ENCODE peak calls at places on chromosomes 12 and 14, in six cellular contexts. One of them, this sample, is unnamed.

GRCh38 chr12:12976366-12976765 is 23.7 kb downstream of the HEBP1 start:
- DNase-seq in cardiac muscle cell: peak; percentile 91
- DNase-seq in tibial artery: no peak
- DNase-seq in esophagus squamous epithelium: no peak
- DNase-seq in pancreas: no peak
- DNase-seq in sigmoid colon: peak; percentile 70
- DNase-seq in this sample: no peak

GRCh38 chr12:1594295-1595025 is at the start of gene FBXL14:
- DNase-seq in cardiac muscle cell: peak; percentile 92
- DNase-seq in tibial artery: peak; percentile 93
- DNase-seq in esophagus squamous epithelium: peak; percentile 60
- DNase-seq in pancreas: peak; percentile 90
- DNase-seq in sigmoid colon: peak; percentile 95
- DNase-seq in this sample: peak; percentile 95

GRCh38 chr14:58533417-58533816 is 104.3 kb upstream of the DACT1 start:
- DNase-seq in cardiac muscle cell: peak; percentile 85
- DNase-seq in tibial artery: no peak
- DNase-seq in esophagus squamous epithelium: no peak
- DNase-seq in pancreas: no peak
- DNase-seq in sigmoid colon: no peak
- DNase-seq in this sample: no peak

GRCh38 chr12:50533971-50534370 is 29.2 kb downstream of the DIP2B start:
- DNase-seq in cardiac muscle cell: no peak
- DNase-seq in tibial artery: no peak
- DNase-seq in esophagus squamous epithelium: no peak
- DNase-seq in pancreas: no peak
- DNase-seq in sigmoid colon: no peak
- DNase-seq in this sample: no peak

GRCh38 chr12:70290126-70290525 is 46.9 kb downstream of the CNOT2 start:
- DNase-seq in cardiac muscle cell: peak; percentile 10
- DNase-seq in tibial artery: no peak
- DNase-seq in esophagus squamous epithelium: no peak
- DNase-seq in pancreas: no peak
- DNase-seq in sigmoid colon: no peak
- DNase-seq in this sample: no peak

GRCh38 chr14:23138173-23138535 is 19.1 kb upstream of the CEBPE start:
- DNase-seq in cardiac muscle cell: no peak
- DNase-seq in tibial artery: no peak
- DNase-seq in esophagus squamous epithelium: no peak
- DNase-seq in pancreas: no peak
- DNase-seq in sigmoid colon: no peak
- DNase-seq in this sample: no peak

GRCh38 chr12:77746108-77746507 is 84.6 kb upstream of the NAV3 start:
- DNase-seq in cardiac muscle cell: peak; percentile 66
- DNase-seq in tibial artery: no peak
- DNase-seq in esophagus squamous epithelium: no peak
- DNase-seq in pancreas: no peak
- DNase-seq in sigmoid colon: no peak
- DNase-seq in this sample: no peak

GRCh38 chr12:49917126-49917787 is 13.6 kb upstream of the FAIM2 start:
- DNase-seq in cardiac muscle cell: no peak
- DNase-seq in tibial artery: no peak
- DNase-seq in esophagus squamous epithelium: no peak
- DNase-seq in pancreas: no peak
- DNase-seq in sigmoid colon: no peak
- DNase-seq in this sample: no peak

GRCh38 chr12:53071591-53072551 is 7.3 kb downstream of the SPRYD3 start:
- DNase-seq in cardiac muscle cell: peak; percentile 85
- DNase-seq in tibial artery: peak; percentile 91
- DNase-seq in esophagus squamous epithelium: no peak
- DNase-seq in pancreas: no peak
- DNase-seq in sigmoid colon: peak; percentile 95
- DNase-seq in this sample: peak; percentile 96

GRCh38 chr14:24139272-24139934 is 2.0 kb downstream of the EMC9 start:
- DNase-seq in cardiac muscle cell: no peak
- DNase-seq in tibial artery: no peak
- DNase-seq in esophagus squamous epithelium: no peak
- DNase-seq in pancreas: no peak
- DNase-seq in sigmoid colon: no peak
- DNase-seq in this sample: no peak

GRCh38 chr12:131101006-131101405 is 147.3 kb downstream of the ADGRD1 start:
- DNase-seq in cardiac muscle cell: no peak
- DNase-seq in tibial artery: no peak
- DNase-seq in esophagus squamous epithelium: no peak
- DNase-seq in pancreas: no peak
- DNase-seq in sigmoid colon: peak; percentile 26
- DNase-seq in this sample: no peak

GRCh38 chr14:65255029-65255545 is 152.8 kb upstream of the MAX start:
- DNase-seq in cardiac muscle cell: peak; percentile 51
- DNase-seq in tibial artery: no peak
- DNase-seq in esophagus squamous epithelium: no peak
- DNase-seq in pancreas: no peak
- DNase-seq in sigmoid colon: no peak
- DNase-seq in this sample: no peak

GRCh38 chr12:7439579-7440505 is 4.1 kb downstream of the CD163L1 start:
- DNase-seq in cardiac muscle cell: peak; percentile 76
- DNase-seq in tibial artery: no peak
- DNase-seq in esophagus squamous epithelium: no peak
- DNase-seq in pancreas: peak; percentile 39
- DNase-seq in sigmoid colon: no peak
- DNase-seq in this sample: no peak

GRCh38 chr14:91267965-91268437 is 23.5 kb upstream of the GPR68 start:
- DNase-seq in cardiac muscle cell: no peak
- DNase-seq in tibial artery: no peak
- DNase-seq in esophagus squamous epithelium: no peak
- DNase-seq in pancreas: no peak
- DNase-seq in sigmoid colon: no peak
- DNase-seq in this sample: no peak

GRCh38 chr14:79608426-79608825 is 602.9 kb downstream of the DIO2 start:
- DNase-seq in cardiac muscle cell: no peak
- DNase-seq in tibial artery: no peak
- DNase-seq in esophagus squamous epithelium: no peak
- DNase-seq in pancreas: no peak
- DNase-seq in sigmoid colon: no peak
- DNase-seq in this sample: no peak

GRCh38 chr12:65189028-65189718 is 19.8 kb downstream of the LEMD3 start:
- DNase-seq in cardiac muscle cell: no peak
- DNase-seq in tibial artery: no peak
- DNase-seq in esophagus squamous epithelium: no peak
- DNase-seq in pancreas: no peak
- DNase-seq in sigmoid colon: no peak
- DNase-seq in this sample: no peak

GRCh38 chr12:53696655-53697321 is 20.9 kb upstream of the ATP5MC2 start:
- DNase-seq in cardiac muscle cell: no peak
- DNase-seq in tibial artery: no peak
- DNase-seq in esophagus squamous epithelium: no peak
- DNase-seq in pancreas: no peak
- DNase-seq in sigmoid colon: no peak
- DNase-seq in this sample: no peak

GRCh38 chr12:91958816-91959215 is 186.8 kb downstream of the BTG1 start:
- DNase-seq in cardiac muscle cell: peak; percentile 19
- DNase-seq in tibial artery: no peak
- DNase-seq in esophagus squamous epithelium: no peak
- DNase-seq in pancreas: no peak
- DNase-seq in sigmoid colon: no peak
- DNase-seq in this sample: no peak

GRCh38 chr14:59634617-59635016 is 58.0 kb upstream of the CCDC175 start:
- DNase-seq in cardiac muscle cell: no peak
- DNase-seq in tibial artery: no peak
- DNase-seq in esophagus squamous epithelium: no peak
- DNase-seq in pancreas: no peak
- DNase-seq in sigmoid colon: no peak
- DNase-seq in this sample: no peak

GRCh38 chr12:100794441-100795192 is at the start of gene ANO4:
- DNase-seq in cardiac muscle cell: peak; percentile 36
- DNase-seq in tibial artery: no peak
- DNase-seq in esophagus squamous epithelium: no peak
- DNase-seq in pancreas: no peak
- DNase-seq in sigmoid colon: no peak
- DNase-seq in this sample: no peak

GRCh38 chr12:6784292-6784691 is 5.0 kb upstream of the CD4 start:
- DNase-seq in cardiac muscle cell: no peak
- DNase-seq in tibial artery: no peak
- DNase-seq in esophagus squamous epithelium: no peak
- DNase-seq in pancreas: no peak
- DNase-seq in sigmoid colon: no peak
- DNase-seq in this sample: no peak

GRCh38 chr14:74251546-74252030 is 12.3 kb downstream of the VSX2 start:
- DNase-seq in cardiac muscle cell: peak; percentile 84
- DNase-seq in tibial artery: peak; percentile 78
- DNase-seq in esophagus squamous epithelium: no peak
- DNase-seq in pancreas: peak; percentile 57
- DNase-seq in sigmoid colon: peak; percentile 83
- DNase-seq in this sample: no peak

GRCh38 chr14:73729556-73730265 is 15.5 kb upstream of the PNMA1 start:
- DNase-seq in cardiac muscle cell: no peak
- DNase-seq in tibial artery: peak; percentile 66
- DNase-seq in esophagus squamous epithelium: no peak
- DNase-seq in pancreas: no peak
- DNase-seq in sigmoid colon: no peak
- DNase-seq in this sample: peak; percentile 50

DNA sequence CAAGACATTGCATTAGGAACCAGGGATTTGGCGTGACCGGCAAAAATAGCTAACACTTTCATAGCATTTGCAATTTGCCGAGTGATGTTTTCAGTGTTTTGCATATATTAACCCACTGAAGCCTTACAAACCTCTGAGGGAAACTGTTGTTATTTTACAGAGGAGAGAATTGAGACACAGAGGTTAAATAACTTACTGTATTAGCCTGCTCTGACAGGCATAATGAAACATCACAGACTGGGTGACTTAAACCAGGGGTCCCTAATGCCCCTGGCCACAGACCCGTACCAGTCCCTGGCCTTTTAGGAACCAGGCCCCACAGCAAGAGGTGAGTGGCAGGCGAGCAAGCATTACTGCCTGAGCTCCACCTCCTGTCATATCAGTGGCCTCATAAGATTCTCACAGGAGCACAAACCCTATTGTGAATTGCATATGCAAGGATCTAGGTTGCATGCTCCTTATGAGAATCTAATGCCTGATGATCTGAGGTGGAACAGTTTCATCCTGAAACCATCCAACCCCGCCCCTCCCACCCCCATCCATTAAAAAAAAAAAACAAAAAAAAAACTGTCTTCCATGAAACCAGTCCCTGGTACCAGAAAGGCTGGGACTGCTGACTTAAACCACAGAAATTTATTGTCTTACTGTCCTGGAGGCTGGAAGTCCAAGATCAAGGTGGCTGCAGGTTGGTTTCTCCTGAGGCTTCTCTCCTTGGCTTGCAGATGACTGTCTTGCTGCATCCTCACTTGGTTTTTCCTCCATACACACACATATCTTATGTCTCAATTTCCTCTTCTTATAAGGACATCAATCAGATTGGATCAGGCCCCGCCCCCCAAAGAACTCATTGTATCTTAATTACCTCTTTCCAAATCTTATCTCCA is 235.8 kb downstream of the CHST11 start:
- DNase-seq in cardiac muscle cell: no peak
- DNase-seq in tibial artery: peak; percentile 12
- DNase-seq in esophagus squamous epithelium: no peak
- DNase-seq in pancreas: no peak
- DNase-seq in sigmoid colon: no peak
- DNase-seq in this sample: no peak
- H3K36me3 ChIP-seq in cardiac muscle cell: no peaks in the 10 kb centered on the region
- H3K36me3 ChIP-seq in tibial artery: no peaks in the 10 kb centered on the region
- H3K36me3 ChIP-seq in esophagus squamous epithelium: no peaks in the 10 kb centered on the region
- H3K36me3 ChIP-seq in pancreas: no peaks in the 10 kb centered on the region
- H3K36me3 ChIP-seq in sigmoid colon: no peaks in the 10 kb centered on the region
- H3K36me3 ChIP-seq in this sample: no peaks in the 10 kb centered on the region

GRCh38 chr12:27384261-27384590 is 51.6 kb downstream of the BMAL2 start:
- DNase-seq in cardiac muscle cell: no peak
- DNase-seq in tibial artery: no peak
- DNase-seq in esophagus squamous epithelium: no peak
- DNase-seq in pancreas: no peak
- DNase-seq in sigmoid colon: no peak
- DNase-seq in this sample: no peak
- TF ChIP-seq CTCF in cardiac muscle cell: no peak
- TF ChIP-seq CTCF in tibial artery: no peak
- TF ChIP-seq CTCF in esophagus squamous epithelium: no peak
- TF ChIP-seq CTCF in pancreas: no peak
- TF ChIP-seq CTCF in sigmoid colon: no peak
- TF ChIP-seq CTCF in this sample: no peak

DNA sequence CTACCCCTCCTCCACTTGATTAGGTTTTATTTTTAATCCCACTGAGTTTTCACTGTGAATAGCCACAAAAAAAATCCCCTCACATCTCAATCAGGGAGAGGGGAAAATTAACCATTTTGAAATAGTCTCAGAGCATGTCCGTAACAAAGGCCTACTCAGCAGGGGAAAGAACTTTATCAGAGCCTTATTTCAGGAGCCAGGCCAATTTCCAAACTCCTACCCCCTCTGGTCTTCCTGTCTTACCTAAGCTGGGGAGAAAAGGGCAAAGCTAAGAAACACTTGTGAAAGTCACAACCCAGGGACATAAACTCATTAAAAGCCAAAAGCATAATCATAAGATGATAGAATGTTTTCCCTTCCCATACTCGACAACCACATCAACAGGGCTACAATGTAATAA is 260.3 kb upstream of the DIO3 start:
- DNase-seq in cardiac muscle cell: no peak
- DNase-seq in tibial artery: no peak
- DNase-seq in esophagus squamous epithelium: no peak
- DNase-seq in pancreas: no peak
- DNase-seq in sigmoid colon: no peak
- DNase-seq in this sample: peak; percentile 12
- H3K36me3 ChIP-seq in cardiac muscle cell: no peaks in the 10 kb centered on the region
- H3K36me3 ChIP-seq in tibial artery: no peaks in the 10 kb centered on the region
- H3K36me3 ChIP-seq in esophagus squamous epithelium: no peaks in the 10 kb centered on the region
- H3K36me3 ChIP-seq in pancreas: no peaks in the 10 kb centered on the region
- H3K36me3 ChIP-seq in sigmoid colon: no peaks in the 10 kb centered on the region
- H3K36me3 ChIP-seq in this sample: no peaks in the 10 kb centered on the region

DNA sequence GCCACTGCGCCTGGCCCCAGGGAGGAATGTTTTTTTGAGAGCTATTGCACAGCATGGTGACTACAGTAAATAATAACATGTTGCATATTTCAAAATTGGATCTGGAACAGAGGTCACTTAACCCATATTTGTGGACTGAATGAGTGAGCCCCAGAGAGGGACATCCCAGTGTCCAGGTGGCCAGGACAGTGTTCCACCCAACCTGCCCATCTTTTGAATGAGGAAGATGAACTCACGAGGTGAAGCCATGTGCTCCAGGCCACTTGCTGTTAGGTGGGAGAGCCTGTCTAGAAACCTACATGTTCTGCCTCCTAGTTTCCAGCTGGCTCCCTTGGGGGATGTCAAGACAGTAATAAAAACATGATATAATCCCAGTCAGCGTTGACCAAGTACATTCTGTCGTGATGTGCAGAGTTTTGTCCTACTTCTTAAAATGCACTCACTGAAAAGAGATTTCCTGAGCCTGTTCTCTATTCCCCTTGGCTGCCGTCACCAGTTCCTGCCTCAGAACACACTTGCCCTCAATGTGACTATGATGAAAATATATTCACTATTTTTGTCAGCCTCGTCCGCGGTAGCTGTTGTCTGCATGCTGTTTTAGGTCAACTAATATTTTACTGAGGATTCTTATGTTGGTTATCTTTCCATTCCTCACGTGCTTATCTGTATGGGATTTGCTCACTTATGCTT is 25.7 kb downstream of the TSPAN9 start:
- DNase-seq in cardiac muscle cell: no peak
- DNase-seq in tibial artery: no peak
- DNase-seq in esophagus squamous epithelium: no peak
- DNase-seq in pancreas: no peak
- DNase-seq in sigmoid colon: peak; percentile 78
- DNase-seq in this sample: no peak
- TF ChIP-seq CTCF in cardiac muscle cell: no peak
- TF ChIP-seq CTCF in tibial artery: no peak
- TF ChIP-seq CTCF in esophagus squamous epithelium: no peak
- TF ChIP-seq CTCF in pancreas: no peak
- TF ChIP-seq CTCF in sigmoid colon: no peak
- TF ChIP-seq CTCF in this sample: no peak